ENCODE peak calls at places on chromosomes 12 and 14, in six cellular contexts. One of them, this sample, is unnamed. For H3K9me3, the result is how much of the 10 kb centered on the place peaks cover.

GRCh38 chr12:95169368-95169767 is 47.9 kb downstream of the FGD6 start:
- DNase-seq in AG04450: peak
- DNase-seq in lower lobe of right lung: no peak
- DNase-seq in colonic mucosa: peak
- DNase-seq in right lobe of liver: peak
- DNase-seq in neural progenitor cell: peak
- DNase-seq in this sample: no peak

GRCh38 chr12:117640511-117640910 is 279.1 kb upstream of the NOS1 start:
- DNase-seq in AG04450: no peak
- DNase-seq in lower lobe of right lung: no peak
- DNase-seq in colonic mucosa: no peak
- DNase-seq in right lobe of liver: no peak
- DNase-seq in neural progenitor cell: no peak
- DNase-seq in this sample: no peak

GRCh38 chr12:99278899-99279298 is 368.7 kb upstream of the GARIN6 start:
- DNase-seq in AG04450: no peak
- DNase-seq in lower lobe of right lung: no peak
- DNase-seq in colonic mucosa: no peak
- DNase-seq in right lobe of liver: no peak
- DNase-seq in neural progenitor cell: no peak
- DNase-seq in this sample: no peak

GRCh38 chr12:112303004-112303403 is 79.2 kb downstream of the HECTD4 start:
- DNase-seq in AG04450: peak
- DNase-seq in lower lobe of right lung: no peak
- DNase-seq in colonic mucosa: no peak
- DNase-seq in right lobe of liver: no peak
- DNase-seq in neural progenitor cell: no peak
- DNase-seq in this sample: no peak

GRCh38 chr12:124296295-124296915 is 1.5 kb downstream of the RFLNA start:
- DNase-seq in AG04450: no peak
- DNase-seq in lower lobe of right lung: peak
- DNase-seq in colonic mucosa: peak
- DNase-seq in right lobe of liver: no peak
- DNase-seq in neural progenitor cell: no peak
- DNase-seq in this sample: no peak

GRCh38 chr14:95355422-95355821 is 35.7 kb upstream of the CLMN start:
- DNase-seq in AG04450: no peak
- DNase-seq in lower lobe of right lung: no peak
- DNase-seq in colonic mucosa: no peak
- DNase-seq in right lobe of liver: no peak
- DNase-seq in neural progenitor cell: no peak
- DNase-seq in this sample: no peak

GRCh38 chr14:61620130-61620946 is 75.0 kb upstream of the HIF1A start:
- DNase-seq in AG04450: peak
- DNase-seq in lower lobe of right lung: no peak
- DNase-seq in colonic mucosa: no peak
- DNase-seq in right lobe of liver: no peak
- DNase-seq in neural progenitor cell: no peak
- DNase-seq in this sample: no peak

GRCh38 chr12:115158816-115159215 is 474.8 kb upstream of the TBX3 start:
- DNase-seq in AG04450: no peak
- DNase-seq in lower lobe of right lung: no peak
- DNase-seq in colonic mucosa: no peak
- DNase-seq in right lobe of liver: no peak
- DNase-seq in neural progenitor cell: no peak
- DNase-seq in this sample: no peak

GRCh38 chr12:47987411-47988072 is 16.7 kb downstream of the COL2A1 start:
- DNase-seq in AG04450: no peak
- DNase-seq in lower lobe of right lung: no peak
- DNase-seq in colonic mucosa: no peak
- DNase-seq in right lobe of liver: no peak
- DNase-seq in neural progenitor cell: no peak
- DNase-seq in this sample: no peak

GRCh38 chr12:78398750-78399149 is 465.8 kb upstream of the SYT1 start:
- DNase-seq in AG04450: no peak
- DNase-seq in lower lobe of right lung: no peak
- DNase-seq in colonic mucosa: no peak
- DNase-seq in right lobe of liver: no peak
- DNase-seq in neural progenitor cell: no peak
- DNase-seq in this sample: no peak

GRCh38 chr12:34214011-34214410 is 191.7 kb downstream of the ALG10 start:
- DNase-seq in AG04450: no peak
- DNase-seq in lower lobe of right lung: no peak
- DNase-seq in colonic mucosa: no peak
- DNase-seq in right lobe of liver: no peak
- DNase-seq in neural progenitor cell: no peak
- DNase-seq in this sample: no peak

GRCh38 chr14:64506751-64507150 is 2.2 kb downstream of the ZBTB1 start:
- DNase-seq in AG04450: no peak
- DNase-seq in lower lobe of right lung: no peak
- DNase-seq in colonic mucosa: no peak
- DNase-seq in right lobe of liver: no peak
- DNase-seq in neural progenitor cell: no peak
- DNase-seq in this sample: no peak

GRCh38 chr12:42039146-42039545 is 105.5 kb downstream of the GXYLT1 start:
- DNase-seq in AG04450: no peak
- DNase-seq in lower lobe of right lung: no peak
- DNase-seq in colonic mucosa: no peak
- DNase-seq in right lobe of liver: no peak
- DNase-seq in neural progenitor cell: no peak
- DNase-seq in this sample: no peak

GRCh38 chr12:132685400-132685799 is 1.7 kb downstream of the POLE start:
- DNase-seq in AG04450: no peak
- DNase-seq in lower lobe of right lung: no peak
- DNase-seq in colonic mucosa: no peak
- DNase-seq in right lobe of liver: no peak
- DNase-seq in neural progenitor cell: no peak
- DNase-seq in this sample: no peak

GRCh38 chr12:18297883-18298282 is 36.6 kb downstream of the PIK3C2G start:
- DNase-seq in AG04450: no peak
- DNase-seq in lower lobe of right lung: no peak
- DNase-seq in colonic mucosa: no peak
- DNase-seq in right lobe of liver: no peak
- DNase-seq in neural progenitor cell: no peak
- DNase-seq in this sample: no peak

DNA sequence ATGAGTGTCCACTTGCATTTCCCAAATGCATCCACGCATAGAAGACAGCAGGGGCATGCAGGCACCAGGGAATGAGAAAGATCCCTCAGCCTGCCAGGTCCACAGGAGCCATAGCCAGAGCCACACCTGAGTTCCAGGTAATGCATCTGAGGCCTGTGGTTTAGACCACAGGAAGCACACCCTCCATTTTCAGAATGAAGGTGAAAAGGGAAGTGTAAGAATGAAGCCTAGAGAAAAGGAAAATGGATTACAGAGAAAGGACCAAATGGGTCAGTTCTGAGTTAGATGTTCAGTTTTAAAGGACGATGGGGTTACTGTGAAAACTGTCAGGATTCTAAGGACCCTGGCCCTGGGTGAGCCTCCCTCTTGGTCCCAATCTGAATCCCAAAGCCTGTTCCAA is 1283.2 kb downstream of the TMEM121 start:
- DNase-seq in AG04450: no peak
- DNase-seq in lower lobe of right lung: no peak
- DNase-seq in colonic mucosa: no peak
- DNase-seq in right lobe of liver: no peak
- DNase-seq in neural progenitor cell: no peak
- DNase-seq in this sample: no peak
- H3K9me3 ChIP-seq in AG04450: under half
- H3K9me3 ChIP-seq in lower lobe of right lung: under half
- H3K9me3 ChIP-seq in colonic mucosa: under half
- H3K9me3 ChIP-seq in right lobe of liver: under half
- H3K9me3 ChIP-seq in neural progenitor cell: under half
- H3K9me3 ChIP-seq in this sample: under half

DNA sequence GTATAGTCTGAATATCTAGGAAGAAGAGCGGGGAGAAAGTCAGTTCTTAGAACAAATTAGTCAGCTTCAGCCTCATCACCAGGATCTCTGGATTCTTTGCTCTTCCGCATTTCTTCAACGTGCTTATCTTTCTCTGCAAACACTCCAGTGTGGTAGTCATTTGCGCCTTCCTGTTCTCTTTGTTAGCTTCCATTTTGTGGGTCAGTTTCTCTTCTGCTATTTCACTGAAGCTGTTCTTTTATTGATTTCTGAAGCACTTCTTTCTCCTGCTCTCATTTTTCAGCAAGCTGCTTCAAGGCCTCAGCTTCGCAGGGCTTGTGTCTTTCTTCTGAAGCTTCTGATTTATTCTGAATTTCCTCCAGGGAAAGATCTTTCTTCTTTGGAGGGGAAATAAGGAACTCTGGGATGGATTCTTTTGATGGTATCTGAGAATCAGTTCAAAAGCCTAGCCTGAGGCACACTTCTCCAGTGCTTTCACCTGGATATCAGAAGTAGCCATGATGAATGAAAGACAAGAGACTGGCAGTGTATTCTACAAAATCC is 13.5 kb downstream of the AMN1 start:
- DNase-seq in AG04450: no peak
- DNase-seq in lower lobe of right lung: no peak
- DNase-seq in colonic mucosa: no peak
- DNase-seq in right lobe of liver: no peak
- DNase-seq in neural progenitor cell: no peak
- DNase-seq in this sample: no peak
- H3K9me3 ChIP-seq in AG04450: under half
- H3K9me3 ChIP-seq in lower lobe of right lung: under half
- H3K9me3 ChIP-seq in colonic mucosa: under half
- H3K9me3 ChIP-seq in right lobe of liver: under half
- H3K9me3 ChIP-seq in neural progenitor cell: under half
- H3K9me3 ChIP-seq in this sample: under half

DNA sequence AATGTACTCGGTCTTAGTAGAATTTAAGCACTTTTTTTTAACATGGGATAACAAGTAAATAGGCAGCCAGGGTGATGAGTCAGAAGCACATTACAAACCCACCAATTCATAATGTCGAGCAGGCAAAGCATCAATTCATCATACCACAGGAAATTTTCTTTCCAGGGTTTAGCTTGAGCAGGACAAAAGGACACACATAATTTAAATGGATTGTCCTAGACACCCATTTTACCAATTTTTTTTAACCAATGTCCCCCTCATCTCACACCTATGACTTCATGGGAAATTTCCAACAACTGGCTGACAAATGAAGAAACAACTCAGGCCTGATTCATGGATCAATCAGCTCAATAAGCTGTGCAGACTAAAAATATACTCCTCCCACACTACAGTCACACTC is 58.8 kb upstream of the FOXG1 start:
- DNase-seq in AG04450: no peak
- DNase-seq in lower lobe of right lung: no peak
- DNase-seq in colonic mucosa: no peak
- DNase-seq in right lobe of liver: no peak
- DNase-seq in neural progenitor cell: no peak
- DNase-seq in this sample: no peak
- H3K9me3 ChIP-seq in AG04450: under half
- H3K9me3 ChIP-seq in lower lobe of right lung: under half
- H3K9me3 ChIP-seq in colonic mucosa: under half
- H3K9me3 ChIP-seq in right lobe of liver: under half
- H3K9me3 ChIP-seq in neural progenitor cell: under half
- H3K9me3 ChIP-seq in this sample: under half

GRCh38 chr14:85531141-85531593 is 1.2 kb downstream of the FLRT2 start:
- DNase-seq in AG04450: no peak
- DNase-seq in lower lobe of right lung: peak
- DNase-seq in colonic mucosa: peak
- DNase-seq in right lobe of liver: peak
- DNase-seq in neural progenitor cell: peak
- DNase-seq in this sample: peak

GRCh38 chr14:85531594-85532391 is 1.8 kb downstream of the FLRT2 start:
- DNase-seq in AG04450: no peak
- DNase-seq in lower lobe of right lung: peak
- DNase-seq in colonic mucosa: peak
- DNase-seq in right lobe of liver: peak
- DNase-seq in neural progenitor cell: peak
- DNase-seq in this sample: peak

GRCh38 chr14:85529803-85530574 is at the start of gene FLRT2:
- DNase-seq in AG04450: no peak
- DNase-seq in lower lobe of right lung: peak
- DNase-seq in colonic mucosa: peak
- DNase-seq in right lobe of liver: peak
- DNase-seq in neural progenitor cell: peak
- DNase-seq in this sample: peak

GRCh38 chr14:85528882-85529585 is 910 bp upstream of the FLRT2 start:
- DNase-seq in AG04450: no peak
- DNase-seq in lower lobe of right lung: peak
- DNase-seq in colonic mucosa: no peak
- DNase-seq in right lobe of liver: no peak
- DNase-seq in neural progenitor cell: peak
- DNase-seq in this sample: no peak

DNA sequence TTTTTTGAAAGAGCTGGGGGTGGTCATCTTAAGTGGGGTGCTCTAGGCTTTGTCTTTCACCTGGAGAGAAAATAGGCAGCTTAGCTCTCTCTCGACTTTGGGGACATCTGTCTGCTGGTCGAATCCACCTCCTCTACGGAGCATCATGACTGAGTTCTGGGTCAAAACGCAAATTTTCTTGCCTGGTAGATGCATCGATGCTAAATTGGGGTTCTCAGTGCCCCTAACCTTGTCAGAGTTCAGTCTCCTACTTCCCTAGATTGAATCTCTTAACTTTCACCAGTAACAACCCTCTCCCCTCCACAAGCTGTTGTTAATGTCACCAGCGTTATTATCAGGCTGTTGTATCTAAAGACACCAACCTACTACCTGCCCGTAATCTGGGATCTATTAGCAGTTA is 682 bp downstream of the FLRT2 start:
- DNase-seq in AG04450: no peak
- DNase-seq in lower lobe of right lung: no peak
- DNase-seq in colonic mucosa: no peak
- DNase-seq in right lobe of liver: no peak
- DNase-seq in neural progenitor cell: no peak
- DNase-seq in this sample: no peak
- H3K9me3 ChIP-seq in AG04450: under half
- H3K9me3 ChIP-seq in lower lobe of right lung: under half
- H3K9me3 ChIP-seq in colonic mucosa: under half
- H3K9me3 ChIP-seq in right lobe of liver: under half
- H3K9me3 ChIP-seq in neural progenitor cell: under half
- H3K9me3 ChIP-seq in this sample: under half

This sample was measured in RWPE2.